ENCODE peak calls at places on chromosomes 5 and 9, in nine cellular contexts. W is neural crest cell; S is anterior cingulate cortex; C is cardiac muscle cell; I is type B pancreatic cell; U is fibroblast of mammary gland; Z is astrocyte of the spinal cord; J is lung; G is stimulated activated CD4-positive, alpha-beta T cell treated with anti-CD3 and anti-CD28 coated beads, Interleukin-4, amount 100 ng/mL, for 4 hours. E is an unnamed sample.

GRCh38 chr5:9663891-9664290 is 33.7 kb upstream of the TAS2R1 start:
- DNase-seq in S (no peak), I (no peak), G (no peak), W (no peak), Z (no peak), J (no peak), C (no peak), U (no peak), E (no peak)

GRCh38 chr9:131773911-131774379 is 34.1 kb upstream of the RAPGEF1 start:
- DNase-seq in U (peak), I (no peak), Z (peak), W (peak), G (no peak), C (peak), S (no peak), J (peak), E (peak)

GRCh38 chr5:39209924-39210323 is 9.4 kb downstream of the FYB1 start:
- DNase-seq in I (no peak), W (no peak), S (no peak), J (no peak), C (no peak), U (no peak), G (peak), Z (no peak), E (no peak)

GRCh38 chr5:170941788-170942187 is 80.0 kb downstream of the RANBP17 start:
- DNase-seq in W (no peak), G (no peak), J (no peak), Z (no peak), U (no peak), I (no peak), C (no peak), S (no peak), E (no peak)

GRCh38 chr5:58016329-58016728 is 443.6 kb downstream of the PLK2 start:
- DNase-seq in S (no peak), C (no peak), I (no peak), G (no peak), W (no peak), J (no peak), Z (no peak), U (peak), E (no peak)

GRCh38 chr5:89315194-89315593 is 432.2 kb upstream of the MEF2C start:
- DNase-seq in W (no peak), I (no peak), J (peak), G (no peak), U (peak), Z (peak), S (no peak), C (no peak), E (no peak)

GRCh38 chr9:21579209-21579608 is 97.1 kb upstream of the IFNE start:
- DNase-seq in Z (peak), G (no peak), C (no peak), J (no peak), W (no peak), U (no peak), S (no peak), I (no peak), E (no peak)

GRCh38 chr5:68277427-68277826 is 61.9 kb downstream of the PIK3R1 start:
- DNase-seq in G (no peak), I (no peak), C (no peak), Z (peak), W (no peak), J (no peak), U (peak), S (no peak), E (no peak)

GRCh38 chr5:143398451-143399237 is 4.8 kb downstream of the NR3C1 start:
- DNase-seq in W (no peak), U (peak), J (no peak), G (no peak), C (no peak), I (no peak), S (no peak), Z (peak), E (no peak)

GRCh38 chr9:137392232-137393007 is 30.5 kb downstream of the EXD3 start:
- DNase-seq in S (no peak), I (no peak), W (no peak), Z (no peak), G (no peak), U (no peak), J (no peak), C (no peak), E (no peak)

GRCh38 chr5:100794844-100795243 is 108.2 kb downstream of the ST8SIA4 start:
- DNase-seq in Z (no peak), I (no peak), J (no peak), U (no peak), W (no peak), G (no peak), C (no peak), S (no peak), E (no peak)

GRCh38 chr9:38292480-38292879 is 100.0 kb upstream of the ALDH1B1 start:
- DNase-seq in W (no peak), Z (no peak), C (no peak), J (no peak), S (no peak), I (peak), U (no peak), G (no peak), E (no peak)

GRCh38 chr5:16493261-16493660 is 27.7 kb upstream of the ZNF622 start:
- DNase-seq in W (no peak), S (no peak), I (no peak), Z (no peak), U (no peak), C (no peak), G (no peak), J (no peak), E (no peak)

GRCh38 chr5:64859881-64860280 is 91.2 kb downstream of the CWC27 start:
- DNase-seq in Z (no peak), S (no peak), C (no peak), W (no peak), J (no peak), G (no peak), I (no peak), U (no peak), E (no peak)

GRCh38 chr5:113682497-113683136 is 169.1 kb downstream of the YTHDC2 start:
- DNase-seq in J (no peak), C (no peak), G (no peak), W (no peak), I (no peak), S (no peak), U (no peak), Z (no peak), E (no peak)

GRCh38 chr5:175059687-175060194 is 335.4 kb downstream of the MSX2 start:
- DNase-seq in I (peak), S (peak), J (no peak), U (no peak), Z (peak), G (peak), C (peak), W (peak), E (peak)

GRCh38 chr5:116452774-116453368 is 121.8 kb downstream of the SEMA6A start:
- DNase-seq in W (no peak), I (no peak), J (no peak), G (no peak), Z (no peak), S (no peak), U (no peak), C (no peak), E (no peak)

GRCh38 chr9:129570450-129571297 is 50.2 kb downstream of the C9orf50 start:
- DNase-seq in C (no peak), G (no peak), J (peak), I (no peak), Z (peak), W (no peak), U (peak), S (no peak), E (no peak)

GRCh38 chr5:123450641-123451421 is 27.6 kb upstream of the CEP120 start:
- DNase-seq in Z (peak), U (no peak), C (peak), W (no peak), J (no peak), G (no peak), I (no peak), S (no peak), E (no peak)

GRCh38 chr9:20408513-20408912 is 213.8 kb downstream of the MLLT3 start:
- DNase-seq in I (no peak), G (no peak), J (no peak), C (no peak), U (no peak), S (no peak), Z (no peak), W (no peak), E (no peak)

GRCh38 chr9:35229066-35229778 is 67.4 kb downstream of the UNC13B start:
- DNase-seq in J (no peak), W (no peak), S (no peak), G (no peak), C (no peak), Z (no peak), U (no peak), I (no peak), E (no peak)

GRCh38 chr5:157312492-157312891 is 46.6 kb downstream of the CYFIP2 start:
- DNase-seq in J (peak), Z (peak), I (no peak), S (no peak), U (peak), W (peak), G (peak), C (peak), E (no peak)

GRCh38 chr5:179834120-179834519 is 13.4 kb downstream of the SQSTM1 start:
- DNase-seq in Z (no peak), U (no peak), S (no peak), J (no peak), G (no peak), C (no peak), I (no peak), W (no peak), E (no peak)

GRCh38 chr5:27403248-27403882 is 365.0 kb upstream of the CDH9 start:
- DNase-seq in U (peak), C (no peak), G (no peak), S (no peak), W (no peak), I (no peak), Z (peak), J (no peak), E (no peak)

GRCh38 chr5:88870280-88870679 is 12.7 kb downstream of the MEF2C start:
- DNase-seq in W (no peak), Z (no peak), J (no peak), I (no peak), C (no peak), U (no peak), G (no peak), S (no peak), E (no peak)

GRCh38 chr5:859391-859790 is 8.6 kb upstream of the ZDHHC11 start:
- DNase-seq in G (no peak), W (no peak), J (no peak), S (no peak), U (peak), Z (no peak), C (no peak), I (no peak), E (no peak)

GRCh38 chr9:38713426-38713825 is 6.5 kb downstream of the FAM240B start:
- DNase-seq in Z (peak), W (no peak), U (peak), J (no peak), G (no peak), C (no peak), I (no peak), S (no peak), E (no peak)

GRCh38 chr9:3285365-3286161 is 240.2 kb downstream of the RFX3 start:
- DNase-seq in S (no peak), W (no peak), I (no peak), U (no peak), C (peak), Z (peak), J (no peak), G (no peak), E (no peak)

E was measured in ecto neural progenitor cell.